ENCODE peak calls at places on chromosomes 1 and 21, in eight cellular contexts. One of them, this sample, is unnamed.
A peak's percentile ranks its signal among the peaks of the same experiment; 100 is the strongest.

GRCh38 chr21:14753466-14754258 is 207.5 kb upstream of the SAMSN1 start:
- ATAC-seq in HepG2: no peak
- ATAC-seq in Panc1: no peak
- ATAC-seq in HCT116: no peak
- ATAC-seq in GM23338: no peak
- ATAC-seq in GM12878: no peak
- ATAC-seq in upper lobe of left lung: no peak
- ATAC-seq in K562: peak; percentile 69
- ATAC-seq in this sample: no peak

GRCh38 chr1:41622859-41623732 is 138.6 kb upstream of the EDN2 start:
- ATAC-seq in HepG2: no peak
- ATAC-seq in Panc1: no peak
- ATAC-seq in HCT116: no peak
- ATAC-seq in GM23338: no peak
- ATAC-seq in GM12878: peak; percentile 88
- ATAC-seq in upper lobe of left lung: no peak
- ATAC-seq in K562: no peak
- ATAC-seq in this sample: no peak

GRCh38 chr1:68338107-68338506 is 105.8 kb upstream of the WLS start:
- ATAC-seq in HepG2: no peak
- ATAC-seq in Panc1: no peak
- ATAC-seq in HCT116: no peak
- ATAC-seq in GM23338: no peak
- ATAC-seq in GM12878: no peak
- ATAC-seq in upper lobe of left lung: no peak
- ATAC-seq in K562: no peak
- ATAC-seq in this sample: no peak

GRCh38 chr1:157116735-157117103 is 17.1 kb upstream of the ETV3L start:
- ATAC-seq in HepG2: no peak
- ATAC-seq in Panc1: no peak
- ATAC-seq in HCT116: no peak
- ATAC-seq in GM23338: no peak
- ATAC-seq in GM12878: no peak
- ATAC-seq in upper lobe of left lung: no peak
- ATAC-seq in K562: no peak
- ATAC-seq in this sample: no peak

GRCh38 chr21:41947596-41948403 is 6.0 kb downstream of the C2CD2 start:
- ATAC-seq in HepG2: no peak
- ATAC-seq in Panc1: no peak
- ATAC-seq in HCT116: no peak
- ATAC-seq in GM23338: no peak
- ATAC-seq in GM12878: no peak
- ATAC-seq in upper lobe of left lung: no peak
- ATAC-seq in K562: no peak
- ATAC-seq in this sample: peak; percentile 73

GRCh38 chr1:157831968-157832626 is 9.5 kb downstream of the CD5L start:
- ATAC-seq in HepG2: no peak
- ATAC-seq in Panc1: no peak
- ATAC-seq in HCT116: no peak
- ATAC-seq in GM23338: no peak
- ATAC-seq in GM12878: peak; percentile 39
- ATAC-seq in upper lobe of left lung: no peak
- ATAC-seq in K562: no peak
- ATAC-seq in this sample: no peak

GRCh38 chr1:108601708-108602410 is 42.0 kb downstream of the EEIG2 start:
- ATAC-seq in HepG2: no peak
- ATAC-seq in Panc1: no peak
- ATAC-seq in HCT116: no peak
- ATAC-seq in GM23338: no peak
- ATAC-seq in GM12878: no peak
- ATAC-seq in upper lobe of left lung: no peak
- ATAC-seq in K562: no peak
- ATAC-seq in this sample: no peak

GRCh38 chr1:16055613-16056520 is 12.3 kb downstream of the CLCNKB start:
- ATAC-seq in HepG2: peak; percentile 84
- ATAC-seq in Panc1: peak; percentile 88
- ATAC-seq in HCT116: peak; percentile 95
- ATAC-seq in GM23338: peak; percentile 93
- ATAC-seq in GM12878: peak; percentile 97
- ATAC-seq in upper lobe of left lung: peak; percentile 88
- ATAC-seq in K562: peak; percentile 92
- ATAC-seq in this sample: peak; percentile 79

GRCh38 chr1:160981584-160982411 is 27.2 kb upstream of the ITLN2 start:
- ATAC-seq in HepG2: no peak
- ATAC-seq in Panc1: no peak
- ATAC-seq in HCT116: no peak
- ATAC-seq in GM23338: peak; percentile 89
- ATAC-seq in GM12878: peak; percentile 59
- ATAC-seq in upper lobe of left lung: peak; percentile 66
- ATAC-seq in K562: peak; percentile 41
- ATAC-seq in this sample: no peak

GRCh38 chr1:99700020-99700419 is 54.1 kb downstream of the PALMD start:
- ATAC-seq in HepG2: no peak
- ATAC-seq in Panc1: no peak
- ATAC-seq in HCT116: no peak
- ATAC-seq in GM23338: no peak
- ATAC-seq in GM12878: no peak
- ATAC-seq in upper lobe of left lung: no peak
- ATAC-seq in K562: no peak
- ATAC-seq in this sample: no peak

GRCh38 chr1:33359931-33360330 is 39.0 kb upstream of the A3GALT2 start:
- ATAC-seq in HepG2: no peak
- ATAC-seq in Panc1: no peak
- ATAC-seq in HCT116: no peak
- ATAC-seq in GM23338: no peak
- ATAC-seq in GM12878: no peak
- ATAC-seq in upper lobe of left lung: no peak
- ATAC-seq in K562: no peak
- ATAC-seq in this sample: no peak

GRCh38 chr1:205351984-205352713 is 4.6 kb downstream of the KLHDC8A start:
- ATAC-seq in HepG2: peak; percentile 85
- ATAC-seq in Panc1: peak; percentile 49
- ATAC-seq in HCT116: peak; percentile 79
- ATAC-seq in GM23338: peak; percentile 41
- ATAC-seq in GM12878: no peak
- ATAC-seq in upper lobe of left lung: no peak
- ATAC-seq in K562: peak; percentile 70
- ATAC-seq in this sample: peak; percentile 17

GRCh38 chr1:232440325-232441059 is 189.4 kb downstream of the SIPA1L2 start:
- ATAC-seq in HepG2: no peak
- ATAC-seq in Panc1: no peak
- ATAC-seq in HCT116: no peak
- ATAC-seq in GM23338: no peak
- ATAC-seq in GM12878: no peak
- ATAC-seq in upper lobe of left lung: no peak
- ATAC-seq in K562: no peak
- ATAC-seq in this sample: no peak

GRCh38 chr1:67134692-67135091 is at the start of gene C1orf141:
- ATAC-seq in HepG2: no peak
- ATAC-seq in Panc1: no peak
- ATAC-seq in HCT116: no peak
- ATAC-seq in GM23338: peak; percentile 94
- ATAC-seq in GM12878: no peak
- ATAC-seq in upper lobe of left lung: no peak
- ATAC-seq in K562: no peak
- ATAC-seq in this sample: no peak

GRCh38 chr1:169679692-169680091 is 31.7 kb downstream of the SELL start:
- ATAC-seq in HepG2: no peak
- ATAC-seq in Panc1: no peak
- ATAC-seq in HCT116: no peak
- ATAC-seq in GM23338: no peak
- ATAC-seq in GM12878: no peak
- ATAC-seq in upper lobe of left lung: no peak
- ATAC-seq in K562: no peak
- ATAC-seq in this sample: no peak

GRCh38 chr1:117127840-117128239 is 6.3 kb upstream of the TRIM45 start:
- ATAC-seq in HepG2: no peak
- ATAC-seq in Panc1: no peak
- ATAC-seq in HCT116: no peak
- ATAC-seq in GM23338: peak; percentile 38
- ATAC-seq in GM12878: peak; percentile 19
- ATAC-seq in upper lobe of left lung: peak; percentile 88
- ATAC-seq in K562: peak; percentile 76
- ATAC-seq in this sample: no peak

GRCh38 chr1:107443027-107443426 is 302.2 kb downstream of the NTNG1 start:
- ATAC-seq in HepG2: no peak
- ATAC-seq in Panc1: no peak
- ATAC-seq in HCT116: no peak
- ATAC-seq in GM23338: no peak
- ATAC-seq in GM12878: no peak
- ATAC-seq in upper lobe of left lung: no peak
- ATAC-seq in K562: no peak
- ATAC-seq in this sample: no peak

GRCh38 chr1:198892065-198892464 is 253.2 kb downstream of the PTPRC start:
- ATAC-seq in HepG2: no peak
- ATAC-seq in Panc1: no peak
- ATAC-seq in HCT116: no peak
- ATAC-seq in GM23338: peak; percentile 44
- ATAC-seq in GM12878: no peak
- ATAC-seq in upper lobe of left lung: no peak
- ATAC-seq in K562: no peak
- ATAC-seq in this sample: no peak

GRCh38 chr1:209692745-209693504 is 11.7 kb upstream of the HSD11B1 start:
- ATAC-seq in HepG2: peak; percentile 63
- ATAC-seq in Panc1: peak; percentile 74
- ATAC-seq in HCT116: peak; percentile 80
- ATAC-seq in GM23338: peak; percentile 83
- ATAC-seq in GM12878: peak; percentile 89
- ATAC-seq in upper lobe of left lung: peak; percentile 60
- ATAC-seq in K562: peak; percentile 79
- ATAC-seq in this sample: peak; percentile 39

GRCh38 chr1:51566260-51566659 is 47.2 kb upstream of the EPS15 start:
- ATAC-seq in HepG2: no peak
- ATAC-seq in Panc1: no peak
- ATAC-seq in HCT116: no peak
- ATAC-seq in GM23338: no peak
- ATAC-seq in GM12878: no peak
- ATAC-seq in upper lobe of left lung: no peak
- ATAC-seq in K562: no peak
- ATAC-seq in this sample: no peak

GRCh38 chr1:51561702-51562101 is 42.6 kb upstream of the EPS15 start:
- ATAC-seq in HepG2: no peak
- ATAC-seq in Panc1: no peak
- ATAC-seq in HCT116: no peak
- ATAC-seq in GM23338: no peak
- ATAC-seq in GM12878: no peak
- ATAC-seq in upper lobe of left lung: no peak
- ATAC-seq in K562: no peak
- ATAC-seq in this sample: no peak

GRCh38 chr1:51565009-51565408 is 45.9 kb upstream of the EPS15 start:
- ATAC-seq in HepG2: no peak
- ATAC-seq in Panc1: no peak
- ATAC-seq in HCT116: no peak
- ATAC-seq in GM23338: peak; percentile 84
- ATAC-seq in GM12878: no peak
- ATAC-seq in upper lobe of left lung: no peak
- ATAC-seq in K562: peak; percentile 27
- ATAC-seq in this sample: no peak

GRCh38 chr1:51567653-51568052 is 48.6 kb upstream of the EPS15 start:
- ATAC-seq in HepG2: no peak
- ATAC-seq in Panc1: peak; percentile 19
- ATAC-seq in HCT116: no peak
- ATAC-seq in GM23338: no peak
- ATAC-seq in GM12878: no peak
- ATAC-seq in upper lobe of left lung: no peak
- ATAC-seq in K562: no peak
- ATAC-seq in this sample: no peak

GRCh38 chr1:51564124-51564523 is 45.1 kb upstream of the EPS15 start:
- ATAC-seq in HepG2: no peak
- ATAC-seq in Panc1: no peak
- ATAC-seq in HCT116: no peak
- ATAC-seq in GM23338: no peak
- ATAC-seq in GM12878: peak; percentile 87
- ATAC-seq in upper lobe of left lung: no peak
- ATAC-seq in K562: no peak
- ATAC-seq in this sample: no peak
- TF ChIP-seq POLR2AphosphoS5 in HepG2: no peak
- TF ChIP-seq POLR2AphosphoS5 in Panc1: no peak
- TF ChIP-seq POLR2AphosphoS5 in HCT116: no peak
- TF ChIP-seq POLR2AphosphoS5 in GM23338: no peak
- TF ChIP-seq POLR2AphosphoS5 in GM12878: no peak
- TF ChIP-seq POLR2AphosphoS5 in upper lobe of left lung: no peak
- TF ChIP-seq POLR2AphosphoS5 in K562: no peak
- TF ChIP-seq POLR2AphosphoS5 in this sample: no peak

GRCh38 chr1:10286244-10286643 is 75.9 kb downstream of the KIF1B start:
- ATAC-seq in HepG2: no peak
- ATAC-seq in Panc1: no peak
- ATAC-seq in HCT116: no peak
- ATAC-seq in GM23338: no peak
- ATAC-seq in GM12878: no peak
- ATAC-seq in upper lobe of left lung: no peak
- ATAC-seq in K562: no peak
- ATAC-seq in this sample: peak; percentile 89
- TF ChIP-seq POLR2AphosphoS5 in HepG2: no peak
- TF ChIP-seq POLR2AphosphoS5 in Panc1: no peak
- TF ChIP-seq POLR2AphosphoS5 in HCT116: no peak
- TF ChIP-seq POLR2AphosphoS5 in GM23338: no peak
- TF ChIP-seq POLR2AphosphoS5 in GM12878: no peak
- TF ChIP-seq POLR2AphosphoS5 in upper lobe of left lung: no peak
- TF ChIP-seq POLR2AphosphoS5 in K562: no peak
- TF ChIP-seq POLR2AphosphoS5 in this sample: peak; percentile 88

GRCh38 chr1:35174225-35174540 is 18.8 kb downstream of the SFPQ start:
- ATAC-seq in HepG2: no peak
- ATAC-seq in Panc1: no peak
- ATAC-seq in HCT116: peak; percentile 1
- ATAC-seq in GM23338: no peak
- ATAC-seq in GM12878: peak; percentile 24
- ATAC-seq in upper lobe of left lung: no peak
- ATAC-seq in K562: peak; percentile 3
- ATAC-seq in this sample: no peak
- TF ChIP-seq POLR2AphosphoS5 in HepG2: no peak
- TF ChIP-seq POLR2AphosphoS5 in Panc1: peak; percentile 7
- TF ChIP-seq POLR2AphosphoS5 in HCT116: no peak
- TF ChIP-seq POLR2AphosphoS5 in GM23338: peak; percentile 36
- TF ChIP-seq POLR2AphosphoS5 in GM12878: peak; percentile 7
- TF ChIP-seq POLR2AphosphoS5 in upper lobe of left lung: no peak
- TF ChIP-seq POLR2AphosphoS5 in K562: no peak
- TF ChIP-seq POLR2AphosphoS5 in this sample: no peak

DNA sequence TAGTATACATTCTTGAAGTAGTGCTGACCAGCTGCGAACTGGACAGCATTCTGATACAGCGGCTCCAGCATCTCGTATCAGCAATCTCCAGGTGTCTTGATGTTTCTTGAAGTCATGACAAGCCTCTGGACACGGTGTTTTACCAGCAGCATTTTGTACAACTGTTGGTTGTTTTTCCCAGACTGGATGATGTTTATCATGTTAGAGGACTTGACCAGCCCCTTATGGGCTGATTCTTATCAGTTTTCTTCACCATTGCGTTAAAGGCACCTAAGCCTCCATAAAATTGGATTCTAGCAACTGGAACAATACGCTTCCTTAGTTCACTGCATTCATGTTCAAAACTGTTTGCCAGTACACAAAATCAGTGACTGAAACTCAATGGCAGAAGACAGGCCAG is 29.1 kb downstream of the CACHD1 start:
- ATAC-seq in HepG2: no peak
- ATAC-seq in Panc1: no peak
- ATAC-seq in HCT116: no peak
- ATAC-seq in GM23338: no peak
- ATAC-seq in GM12878: no peak
- ATAC-seq in upper lobe of left lung: no peak
- ATAC-seq in K562: no peak
- ATAC-seq in this sample: no peak
- TF ChIP-seq POLR2AphosphoS5 in HepG2: no peak
- TF ChIP-seq POLR2AphosphoS5 in Panc1: no peak
- TF ChIP-seq POLR2AphosphoS5 in HCT116: no peak
- TF ChIP-seq POLR2AphosphoS5 in GM23338: no peak
- TF ChIP-seq POLR2AphosphoS5 in GM12878: no peak
- TF ChIP-seq POLR2AphosphoS5 in upper lobe of left lung: no peak
- TF ChIP-seq POLR2AphosphoS5 in K562: no peak
- TF ChIP-seq POLR2AphosphoS5 in this sample: no peak

GRCh38 chr1:32242341-32242851 is 4.6 kb upstream of the FAM167B start:
- ATAC-seq in HepG2: peak; percentile 51
- ATAC-seq in Panc1: peak; percentile 12
- ATAC-seq in HCT116: no peak
- ATAC-seq in GM23338: no peak
- ATAC-seq in GM12878: peak; percentile 5
- ATAC-seq in upper lobe of left lung: no peak
- ATAC-seq in K562: peak; percentile 48
- ATAC-seq in this sample: no peak
- TF ChIP-seq POLR2AphosphoS5 in HepG2: no peak
- TF ChIP-seq POLR2AphosphoS5 in Panc1: peak; percentile 38
- TF ChIP-seq POLR2AphosphoS5 in HCT116: no peak
- TF ChIP-seq POLR2AphosphoS5 in GM23338: no peak
- TF ChIP-seq POLR2AphosphoS5 in GM12878: no peak
- TF ChIP-seq POLR2AphosphoS5 in upper lobe of left lung: no peak
- TF ChIP-seq POLR2AphosphoS5 in K562: no peak
- TF ChIP-seq POLR2AphosphoS5 in this sample: no peak